ENCODE peak calls at places on chromosome 4, in nine cellular contexts. One of them, this sample, is unnamed.
A peak's percentile ranks its signal among the peaks of the same experiment; 100 is the strongest.

GRCh38 chr4:89119166-89119565 is 7.8 kb downstream of the TIGD2 start:
- DNase-seq in activated CD8-positive, alpha-beta memory T cell treated with anti-CD3 and anti-CD28 coated beads for 4 hours: no peak
- DNase-seq in substantia nigra: no peak
- DNase-seq in AG09319: no peak
- DNase-seq in D341Med: no peak
- DNase-seq in fibroblast of mammary gland: peak; percentile 52
- DNase-seq in GM04503: no peak
- DNase-seq in activated CD4-positive, CD25-positive, alpha-beta regulatory T cell: no peak
- DNase-seq in thoracic aorta: no peak
- DNase-seq in this sample: no peak

GRCh38 chr4:38583102-38583501 is 80.9 kb upstream of the KLF3 start:
- DNase-seq in D341Med: no peak
- DNase-seq in substantia nigra: no peak
- DNase-seq in thoracic aorta: no peak
- DNase-seq in activated CD4-positive, CD25-positive, alpha-beta regulatory T cell: no peak
- DNase-seq in fibroblast of mammary gland: peak; percentile 12
- DNase-seq in AG09319: no peak
- DNase-seq in GM04503: no peak
- DNase-seq in activated CD8-positive, alpha-beta memory T cell treated with anti-CD3 and anti-CD28 coated beads for 4 hours: no peak
- DNase-seq in this sample: peak; percentile 31

GRCh38 chr4:91826186-91826585 is 477.6 kb upstream of the GRID2 start:
- DNase-seq in fibroblast of mammary gland: no peak
- DNase-seq in D341Med: no peak
- DNase-seq in GM04503: peak; percentile 16
- DNase-seq in activated CD8-positive, alpha-beta memory T cell treated with anti-CD3 and anti-CD28 coated beads for 4 hours: no peak
- DNase-seq in substantia nigra: no peak
- DNase-seq in AG09319: no peak
- DNase-seq in activated CD4-positive, CD25-positive, alpha-beta regulatory T cell: no peak
- DNase-seq in thoracic aorta: no peak
- DNase-seq in this sample: no peak

GRCh38 chr4:144649646-144650045 is 3.7 kb downstream of the HHIP start:
- DNase-seq in activated CD8-positive, alpha-beta memory T cell treated with anti-CD3 and anti-CD28 coated beads for 4 hours: no peak
- DNase-seq in substantia nigra: no peak
- DNase-seq in thoracic aorta: no peak
- DNase-seq in fibroblast of mammary gland: no peak
- DNase-seq in activated CD4-positive, CD25-positive, alpha-beta regulatory T cell: no peak
- DNase-seq in GM04503: no peak
- DNase-seq in D341Med: no peak
- DNase-seq in AG09319: no peak
- DNase-seq in this sample: no peak

GRCh38 chr4:40840985-40841571 is 91.3 kb downstream of the NSUN7 start:
- DNase-seq in activated CD8-positive, alpha-beta memory T cell treated with anti-CD3 and anti-CD28 coated beads for 4 hours: peak; percentile 57
- DNase-seq in GM04503: no peak
- DNase-seq in fibroblast of mammary gland: peak; percentile 81
- DNase-seq in AG09319: no peak
- DNase-seq in substantia nigra: peak; percentile 82
- DNase-seq in thoracic aorta: peak; percentile 60
- DNase-seq in D341Med: peak; percentile 79
- DNase-seq in activated CD4-positive, CD25-positive, alpha-beta regulatory T cell: peak; percentile 57
- DNase-seq in this sample: peak; percentile 72

GRCh38 chr4:163649557-163650091 is 155.1 kb downstream of the TMA16 start:
- DNase-seq in activated CD8-positive, alpha-beta memory T cell treated with anti-CD3 and anti-CD28 coated beads for 4 hours: no peak
- DNase-seq in thoracic aorta: no peak
- DNase-seq in activated CD4-positive, CD25-positive, alpha-beta regulatory T cell: no peak
- DNase-seq in AG09319: no peak
- DNase-seq in GM04503: no peak
- DNase-seq in substantia nigra: no peak
- DNase-seq in D341Med: no peak
- DNase-seq in fibroblast of mammary gland: no peak
- DNase-seq in this sample: no peak

GRCh38 chr4:145909331-145909730 is 29.3 kb downstream of the ZNF827 start:
- DNase-seq in activated CD4-positive, CD25-positive, alpha-beta regulatory T cell: no peak
- DNase-seq in activated CD8-positive, alpha-beta memory T cell treated with anti-CD3 and anti-CD28 coated beads for 4 hours: no peak
- DNase-seq in D341Med: peak; percentile 40
- DNase-seq in substantia nigra: peak; percentile 26
- DNase-seq in AG09319: no peak
- DNase-seq in thoracic aorta: no peak
- DNase-seq in fibroblast of mammary gland: peak; percentile 73
- DNase-seq in GM04503: peak; percentile 42
- DNase-seq in this sample: peak; percentile 16

GRCh38 chr4:144115519-144115918 is 25.0 kb downstream of the GYPA start:
- DNase-seq in activated CD8-positive, alpha-beta memory T cell treated with anti-CD3 and anti-CD28 coated beads for 4 hours: no peak
- DNase-seq in D341Med: no peak
- DNase-seq in GM04503: no peak
- DNase-seq in substantia nigra: no peak
- DNase-seq in activated CD4-positive, CD25-positive, alpha-beta regulatory T cell: no peak
- DNase-seq in fibroblast of mammary gland: no peak
- DNase-seq in AG09319: no peak
- DNase-seq in thoracic aorta: no peak
- DNase-seq in this sample: no peak

GRCh38 chr4:84681488-84682274 is 98.8 kb downstream of the CDS1 start:
- DNase-seq in substantia nigra: peak; percentile 14
- DNase-seq in fibroblast of mammary gland: peak; percentile 67
- DNase-seq in activated CD4-positive, CD25-positive, alpha-beta regulatory T cell: no peak
- DNase-seq in GM04503: peak; percentile 59
- DNase-seq in AG09319: peak; percentile 19
- DNase-seq in D341Med: no peak
- DNase-seq in thoracic aorta: no peak
- DNase-seq in activated CD8-positive, alpha-beta memory T cell treated with anti-CD3 and anti-CD28 coated beads for 4 hours: no peak
- DNase-seq in this sample: no peak

GRCh38 chr4:81913427-81913878 is 441.7 kb upstream of the RASGEF1B start:
- DNase-seq in activated CD4-positive, CD25-positive, alpha-beta regulatory T cell: no peak
- DNase-seq in activated CD8-positive, alpha-beta memory T cell treated with anti-CD3 and anti-CD28 coated beads for 4 hours: peak; percentile 8
- DNase-seq in substantia nigra: peak; percentile 15
- DNase-seq in thoracic aorta: no peak
- DNase-seq in fibroblast of mammary gland: peak; percentile 41
- DNase-seq in GM04503: no peak
- DNase-seq in D341Med: peak; percentile 84
- DNase-seq in AG09319: peak; percentile 1
- DNase-seq in this sample: peak; percentile 56

GRCh38 chr4:20882500-20882899 is 182.2 kb downstream of the PACRGL start:
- DNase-seq in AG09319: no peak
- DNase-seq in activated CD8-positive, alpha-beta memory T cell treated with anti-CD3 and anti-CD28 coated beads for 4 hours: no peak
- DNase-seq in substantia nigra: no peak
- DNase-seq in GM04503: no peak
- DNase-seq in activated CD4-positive, CD25-positive, alpha-beta regulatory T cell: no peak
- DNase-seq in fibroblast of mammary gland: no peak
- DNase-seq in D341Med: no peak
- DNase-seq in thoracic aorta: no peak
- DNase-seq in this sample: peak; percentile 39

GRCh38 chr4:7831330-7831729 is 108.3 kb downstream of the AFAP1 start:
- DNase-seq in fibroblast of mammary gland: peak; percentile 85
- DNase-seq in activated CD4-positive, CD25-positive, alpha-beta regulatory T cell: no peak
- DNase-seq in AG09319: peak; percentile 56
- DNase-seq in D341Med: peak; percentile 66
- DNase-seq in GM04503: no peak
- DNase-seq in substantia nigra: no peak
- DNase-seq in activated CD8-positive, alpha-beta memory T cell treated with anti-CD3 and anti-CD28 coated beads for 4 hours: no peak
- DNase-seq in thoracic aorta: no peak
- DNase-seq in this sample: no peak

GRCh38 chr4:120506536-120506935 is 416.0 kb downstream of the PRDM5 start:
- DNase-seq in activated CD8-positive, alpha-beta memory T cell treated with anti-CD3 and anti-CD28 coated beads for 4 hours: no peak
- DNase-seq in thoracic aorta: no peak
- DNase-seq in fibroblast of mammary gland: no peak
- DNase-seq in D341Med: no peak
- DNase-seq in substantia nigra: no peak
- DNase-seq in activated CD4-positive, CD25-positive, alpha-beta regulatory T cell: no peak
- DNase-seq in GM04503: no peak
- DNase-seq in AG09319: no peak
- DNase-seq in this sample: no peak

GRCh38 chr4:155667538-155668511 is 1.2 kb downstream of the GUCY1A1 start:
- DNase-seq in thoracic aorta: no peak
- DNase-seq in activated CD8-positive, alpha-beta memory T cell treated with anti-CD3 and anti-CD28 coated beads for 4 hours: no peak
- DNase-seq in D341Med: peak; percentile 83
- DNase-seq in fibroblast of mammary gland: peak; percentile 20
- DNase-seq in GM04503: no peak
- DNase-seq in activated CD4-positive, CD25-positive, alpha-beta regulatory T cell: no peak
- DNase-seq in substantia nigra: peak; percentile 19
- DNase-seq in AG09319: no peak
- DNase-seq in this sample: peak; percentile 72

GRCh38 chr4:123622572-123622971 is 226.0 kb downstream of the SPRY1 start:
- DNase-seq in GM04503: no peak
- DNase-seq in activated CD8-positive, alpha-beta memory T cell treated with anti-CD3 and anti-CD28 coated beads for 4 hours: no peak
- DNase-seq in thoracic aorta: no peak
- DNase-seq in D341Med: no peak
- DNase-seq in substantia nigra: no peak
- DNase-seq in activated CD4-positive, CD25-positive, alpha-beta regulatory T cell: no peak
- DNase-seq in AG09319: no peak
- DNase-seq in fibroblast of mammary gland: no peak
- DNase-seq in this sample: no peak

GRCh38 chr4:98491862-98492554 is 166.4 kb downstream of the TSPAN5 start:
- DNase-seq in fibroblast of mammary gland: peak; percentile 34
- DNase-seq in activated CD4-positive, CD25-positive, alpha-beta regulatory T cell: no peak
- DNase-seq in GM04503: no peak
- DNase-seq in substantia nigra: no peak
- DNase-seq in activated CD8-positive, alpha-beta memory T cell treated with anti-CD3 and anti-CD28 coated beads for 4 hours: no peak
- DNase-seq in AG09319: no peak
- DNase-seq in thoracic aorta: no peak
- DNase-seq in D341Med: no peak
- DNase-seq in this sample: no peak

GRCh38 chr4:153023692-153024394 is 87.7 kb downstream of the FHDC1 start:
- DNase-seq in thoracic aorta: no peak
- DNase-seq in fibroblast of mammary gland: no peak
- DNase-seq in activated CD8-positive, alpha-beta memory T cell treated with anti-CD3 and anti-CD28 coated beads for 4 hours: no peak
- DNase-seq in D341Med: no peak
- DNase-seq in substantia nigra: no peak
- DNase-seq in GM04503: no peak
- DNase-seq in AG09319: no peak
- DNase-seq in activated CD4-positive, CD25-positive, alpha-beta regulatory T cell: no peak
- DNase-seq in this sample: no peak

GRCh38 chr4:8599657-8600056 is 7.1 kb downstream of the CPZ start:
- DNase-seq in AG09319: no peak
- DNase-seq in substantia nigra: no peak
- DNase-seq in D341Med: no peak
- DNase-seq in activated CD8-positive, alpha-beta memory T cell treated with anti-CD3 and anti-CD28 coated beads for 4 hours: no peak
- DNase-seq in activated CD4-positive, CD25-positive, alpha-beta regulatory T cell: no peak
- DNase-seq in thoracic aorta: no peak
- DNase-seq in fibroblast of mammary gland: peak; percentile 77
- DNase-seq in GM04503: peak; percentile 60
- DNase-seq in this sample: no peak

GRCh38 chr4:7807351-7807921 is 132.2 kb downstream of the AFAP1 start:
- DNase-seq in substantia nigra: no peak
- DNase-seq in AG09319: no peak
- DNase-seq in activated CD8-positive, alpha-beta memory T cell treated with anti-CD3 and anti-CD28 coated beads for 4 hours: no peak
- DNase-seq in activated CD4-positive, CD25-positive, alpha-beta regulatory T cell: no peak
- DNase-seq in thoracic aorta: no peak
- DNase-seq in D341Med: no peak
- DNase-seq in fibroblast of mammary gland: no peak
- DNase-seq in GM04503: no peak
- DNase-seq in this sample: no peak

GRCh38 chr4:2888826-2889225 is 45.2 kb downstream of the ADD1 start:
- DNase-seq in AG09319: no peak
- DNase-seq in thoracic aorta: no peak
- DNase-seq in D341Med: no peak
- DNase-seq in substantia nigra: no peak
- DNase-seq in GM04503: no peak
- DNase-seq in activated CD8-positive, alpha-beta memory T cell treated with anti-CD3 and anti-CD28 coated beads for 4 hours: no peak
- DNase-seq in fibroblast of mammary gland: no peak
- DNase-seq in activated CD4-positive, CD25-positive, alpha-beta regulatory T cell: no peak
- DNase-seq in this sample: no peak

GRCh38 chr4:138659640-138660325 is 355.8 kb upstream of the NOCT start:
- DNase-seq in activated CD4-positive, CD25-positive, alpha-beta regulatory T cell: no peak
- DNase-seq in AG09319: no peak
- DNase-seq in activated CD8-positive, alpha-beta memory T cell treated with anti-CD3 and anti-CD28 coated beads for 4 hours: no peak
- DNase-seq in D341Med: no peak
- DNase-seq in substantia nigra: no peak
- DNase-seq in GM04503: no peak
- DNase-seq in fibroblast of mammary gland: no peak
- DNase-seq in thoracic aorta: no peak
- DNase-seq in this sample: no peak

GRCh38 chr4:11790230-11790629 is 361.5 kb upstream of the HS3ST1 start:
- DNase-seq in D341Med: no peak
- DNase-seq in AG09319: no peak
- DNase-seq in thoracic aorta: no peak
- DNase-seq in fibroblast of mammary gland: no peak
- DNase-seq in activated CD4-positive, CD25-positive, alpha-beta regulatory T cell: no peak
- DNase-seq in substantia nigra: no peak
- DNase-seq in activated CD8-positive, alpha-beta memory T cell treated with anti-CD3 and anti-CD28 coated beads for 4 hours: no peak
- DNase-seq in GM04503: no peak
- DNase-seq in this sample: no peak